ENCODE peak calls at places on chromosomes 4 and X, in ten cellular contexts. B, H, N, E, A, Z, V, L, W and F are unnamed samples.

GRCh38 chr4:112343330-112343729 is 46.2 kb downstream of the ALPK1 start:
- DNase-seq in B (no peak), H (no peak), N (no peak), E (no peak), A (no peak), Z (no peak), V (no peak), L (no peak), W (no peak), F (no peak)

GRCh38 chrX:10199212-10199611 is 42.4 kb downstream of the CLCN4 start:
- DNase-seq in B (no peak), H (peak), N (no peak), E (peak), A (no peak), Z (peak), V (no peak), L (no peak), W (no peak), F (no peak)

GRCh38 chr4:172707622-172708021 is 461.0 kb upstream of the GALNT7 start:
- DNase-seq in B (no peak), H (no peak), N (no peak), E (no peak), A (no peak), Z (no peak), V (no peak), L (no peak), W (peak), F (no peak)

GRCh38 chr4:85039526-85039925 is 73.0 kb upstream of the WDFY3 start:
- DNase-seq in B (no peak), H (peak), N (no peak), E (no peak), A (peak), Z (no peak), V (peak), L (no peak), W (no peak), F (no peak)

GRCh38 chr4:101163936-101164335 is 183.4 kb downstream of the PPP3CA start:
- DNase-seq in B (no peak), H (no peak), N (no peak), E (no peak), A (no peak), Z (no peak), V (no peak), L (no peak), W (no peak), F (no peak)

GRCh38 chr4:53007024-53007423 is 144.9 kb downstream of the RASL11B start:
- DNase-seq in B (no peak), H (no peak), N (no peak), E (no peak), A (no peak), Z (no peak), V (no peak), L (no peak), W (no peak), F (no peak)

GRCh38 chrX:108217877-108218276 is 126.3 kb downstream of the ATG4A start:
- DNase-seq in B (no peak), H (no peak), N (no peak), E (no peak), A (no peak), Z (peak), V (no peak), L (no peak), W (peak), F (no peak)

GRCh38 chr4:169124661-169125060 is 114.6 kb upstream of the CBR4 start:
- DNase-seq in B (no peak), H (no peak), N (no peak), E (no peak), A (no peak), Z (no peak), V (no peak), L (no peak), W (no peak), F (no peak)

GRCh38 chrX:48107717-48108116 is 22.7 kb upstream of the SPACA5B start:
- DNase-seq in B (peak), H (no peak), N (no peak), E (no peak), A (no peak), Z (no peak), V (no peak), L (no peak), W (no peak), F (no peak)

GRCh38 chr4:112083587-112084347 is 61.5 kb upstream of the FAM241A start:
- DNase-seq in B (peak), H (peak), N (no peak), E (no peak), A (no peak), Z (no peak), V (peak), L (no peak), W (no peak), F (peak)

GRCh38 chr4:57064811-57065711 is 45.1 kb downstream of the IGFBP7 start:
- DNase-seq in B (peak), H (no peak), N (no peak), E (no peak), A (peak), Z (peak), V (peak), L (no peak), W (peak), F (peak)

GRCh38 chrX:150508461-150509367 is 59.7 kb upstream of the MTM1 start:
- DNase-seq in B (no peak), H (no peak), N (no peak), E (no peak), A (peak), Z (peak), V (no peak), L (no peak), W (no peak), F (no peak)

GRCh38 chr4:153418114-153418513 is 48.0 kb upstream of the TMEM131L start:
- DNase-seq in B (no peak), H (no peak), N (no peak), E (no peak), A (no peak), Z (no peak), V (no peak), L (no peak), W (no peak), F (no peak)

GRCh38 chr4:42391981-42392380 is 5.3 kb upstream of the SHISA3 start:
- DNase-seq in B (peak), H (peak), N (no peak), E (no peak), A (no peak), Z (peak), V (peak), L (no peak), W (no peak), F (peak)

GRCh38 chrX:58025979-58026378 is 115.7 kb upstream of the ZXDA start:
- DNase-seq in B (no peak), H (peak), N (peak), E (peak), A (peak), Z (no peak), V (peak), L (peak), W (peak), F (peak)

GRCh38 chrX:75746891-75747639 is 38.0 kb downstream of the MAGEE2 start:
- DNase-seq in B (no peak), H (peak), N (no peak), E (peak), A (peak), Z (peak), V (no peak), L (peak), W (peak), F (peak)

GRCh38 chr4:109184421-109184956 is 118.0 kb downstream of the COL25A1 start:
- DNase-seq in B (no peak), H (no peak), N (no peak), E (no peak), A (no peak), Z (peak), V (peak), L (no peak), W (no peak), F (peak)

GRCh38 chr4:37765741-37766140 is 60.7 kb upstream of the PGM2 start:
- DNase-seq in B (no peak), H (no peak), N (no peak), E (no peak), A (no peak), Z (no peak), V (no peak), L (no peak), W (no peak), F (peak)

GRCh38 chr4:54659213-54660144 is 1.7 kb downstream of the KIT start:
- DNase-seq in B (no peak), H (no peak), N (no peak), E (no peak), A (peak), Z (no peak), V (peak), L (no peak), W (no peak), F (no peak)

GRCh38 chr4:162891788-162892707 is 274.6 kb downstream of the NAF1 start:
- DNase-seq in B (peak), H (no peak), N (no peak), E (peak), A (no peak), Z (no peak), V (peak), L (no peak), W (peak), F (peak)

GRCh38 chrX:19840899-19841648 is 46.3 kb downstream of the SH3KBP1 start:
- DNase-seq in B (no peak), H (no peak), N (no peak), E (no peak), A (no peak), Z (no peak), V (no peak), L (peak), W (no peak), F (peak)

GRCh38 chr4:123304151-123305021 is 92.2 kb upstream of the SPRY1 start:
- DNase-seq in B (no peak), H (no peak), N (no peak), E (no peak), A (no peak), Z (peak), V (no peak), L (no peak), W (peak), F (no peak)

GRCh38 chr4:73844352-73844751 is 7.9 kb downstream of the CXCL6 start:
- DNase-seq in B (peak), H (peak), N (no peak), E (no peak), A (no peak), Z (no peak), V (peak), L (no peak), W (no peak), F (no peak)

GRCh38 chr4:158161561-158162354 is 11.1 kb downstream of the GASK1B start:
- DNase-seq in B (peak), H (peak), N (no peak), E (no peak), A (peak), Z (peak), V (peak), L (no peak), W (peak), F (peak)

GRCh38 chr4:133450813-133451212 is 301.7 kb downstream of the PCDH10 start:
- DNase-seq in B (no peak), H (no peak), N (no peak), E (no peak), A (no peak), Z (no peak), V (no peak), L (no peak), W (no peak), F (no peak)

GRCh38 chr4:5993876-5994811 is 24.1 kb downstream of the C4orf50 start:
- DNase-seq in B (peak), H (no peak), N (no peak), E (no peak), A (no peak), Z (no peak), V (peak), L (no peak), W (no peak), F (peak)

GRCh38 chr4:167854881-167855280 is 237.5 kb upstream of the ANXA10 start:
- DNase-seq in B (no peak), H (no peak), N (no peak), E (no peak), A (no peak), Z (no peak), V (no peak), L (no peak), W (no peak), F (no peak)

GRCh38 chr4:38785901-38786402 is 3.2 kb upstream of the TLR10 start:
- DNase-seq in B (no peak), H (no peak), N (no peak), E (peak), A (no peak), Z (no peak), V (no peak), L (no peak), W (no peak), F (no peak)

GRCh38 chr4:107721436-107722090 is 1.5 kb upstream of the PAPSS1 start:
- DNase-seq in B (no peak), H (no peak), N (peak), E (peak), A (no peak), Z (no peak), V (no peak), L (peak), W (peak), F (no peak)

GRCh38 chr4:82589756-82590155 is 28.0 kb upstream of the TMEM150C start:
- DNase-seq in B (no peak), H (no peak), N (no peak), E (no peak), A (no peak), Z (no peak), V (no peak), L (no peak), W (no peak), F (no peak)

GRCh38 chr4:128517096-128517738 is 229.6 kb upstream of the PGRMC2 start:
- DNase-seq in B (no peak), H (no peak), N (no peak), E (no peak), A (peak), Z (no peak), V (peak), L (no peak), W (no peak), F (no peak)

GRCh38 chr4:153398713-153399112 is 54.2 kb downstream of the MND1 start:
- DNase-seq in B (no peak), H (no peak), N (no peak), E (no peak), A (no peak), Z (no peak), V (no peak), L (no peak), W (no peak), F (no peak)

GRCh38 chr4:146415829-146416228 is 105.9 kb downstream of the SLC10A7 start:
- DNase-seq in B (no peak), H (no peak), N (no peak), E (no peak), A (no peak), Z (no peak), V (no peak), L (no peak), W (no peak), F (no peak)

GRCh38 chr4:67892253-67892652 is 8.5 kb upstream of the TMPRSS11D start:
- DNase-seq in B (no peak), H (no peak), N (no peak), E (no peak), A (no peak), Z (no peak), V (no peak), L (no peak), W (no peak), F (no peak)

GRCh38 chrX:107851215-107851614 is 25.5 kb downstream of the MID2 start:
- DNase-seq in B (no peak), H (no peak), N (no peak), E (no peak), A (no peak), Z (no peak), V (no peak), L (no peak), W (no peak), F (no peak)